ENCODE peak calls at places on chromosomes 13 and 19, in seven cellular contexts. One of them, this sample, is unnamed.

GRCh38 chr13:38628554-38628953 is 58.3 kb upstream of the FREM2 start:
- DNase-seq in cardiac fibroblast: no peak
- DNase-seq in heart left ventricle: no peak
- DNase-seq in omental fat pad: no peak
- DNase-seq in retinal pigment epithelial cell: no peak
- DNase-seq in astrocyte of the cerebellum: no peak
- DNase-seq in cardiac muscle cell: no peak
- DNase-seq in this sample: no peak

GRCh38 chr13:71513414-71514063 is 353.5 kb downstream of the DACH1 start:
- DNase-seq in cardiac fibroblast: no peak
- DNase-seq in heart left ventricle: no peak
- DNase-seq in omental fat pad: no peak
- DNase-seq in retinal pigment epithelial cell: no peak
- DNase-seq in astrocyte of the cerebellum: no peak
- DNase-seq in cardiac muscle cell: no peak
- DNase-seq in this sample: no peak

GRCh38 chr19:16180611-16181010 is 4.6 kb upstream of the FAM32A start:
- DNase-seq in cardiac fibroblast: peak
- DNase-seq in heart left ventricle: no peak
- DNase-seq in omental fat pad: no peak
- DNase-seq in retinal pigment epithelial cell: peak
- DNase-seq in astrocyte of the cerebellum: no peak
- DNase-seq in cardiac muscle cell: no peak
- DNase-seq in this sample: no peak

GRCh38 chr13:111219950-111220349 is 100.5 kb upstream of the TEX29 start:
- DNase-seq in cardiac fibroblast: no peak
- DNase-seq in heart left ventricle: no peak
- DNase-seq in omental fat pad: no peak
- DNase-seq in retinal pigment epithelial cell: no peak
- DNase-seq in astrocyte of the cerebellum: no peak
- DNase-seq in cardiac muscle cell: no peak
- DNase-seq in this sample: no peak

GRCh38 chr19:38203197-38203596 is 20.8 kb downstream of the DPF1 start:
- DNase-seq in cardiac fibroblast: no peak
- DNase-seq in heart left ventricle: no peak
- DNase-seq in omental fat pad: no peak
- DNase-seq in retinal pigment epithelial cell: no peak
- DNase-seq in astrocyte of the cerebellum: no peak
- DNase-seq in cardiac muscle cell: no peak
- DNase-seq in this sample: no peak

GRCh38 chr19:39568604-39569003 is 28.6 kb upstream of the EID2 start:
- DNase-seq in cardiac fibroblast: no peak
- DNase-seq in heart left ventricle: no peak
- DNase-seq in omental fat pad: no peak
- DNase-seq in retinal pigment epithelial cell: no peak
- DNase-seq in astrocyte of the cerebellum: no peak
- DNase-seq in cardiac muscle cell: no peak
- DNase-seq in this sample: no peak

GRCh38 chr13:84834201-84834600 is 951.9 kb upstream of the SLITRK1 start:
- DNase-seq in cardiac fibroblast: no peak
- DNase-seq in heart left ventricle: no peak
- DNase-seq in omental fat pad: no peak
- DNase-seq in retinal pigment epithelial cell: no peak
- DNase-seq in astrocyte of the cerebellum: no peak
- DNase-seq in cardiac muscle cell: no peak
- DNase-seq in this sample: no peak

GRCh38 chr19:1052349-1052967 is 12.6 kb downstream of the ABCA7 start:
- DNase-seq in cardiac fibroblast: no peak
- DNase-seq in heart left ventricle: no peak
- DNase-seq in omental fat pad: no peak
- DNase-seq in retinal pigment epithelial cell: no peak
- DNase-seq in astrocyte of the cerebellum: no peak
- DNase-seq in cardiac muscle cell: no peak
- DNase-seq in this sample: no peak

GRCh38 chr19:19505669-19506326 is 9.6 kb downstream of the TSSK6 start:
- DNase-seq in cardiac fibroblast: no peak
- DNase-seq in heart left ventricle: no peak
- DNase-seq in omental fat pad: no peak
- DNase-seq in retinal pigment epithelial cell: no peak
- DNase-seq in astrocyte of the cerebellum: no peak
- DNase-seq in cardiac muscle cell: no peak
- DNase-seq in this sample: no peak

GRCh38 chr13:30114586-30115256 is 192.6 kb downstream of the KATNAL1 start:
- DNase-seq in cardiac fibroblast: peak
- DNase-seq in heart left ventricle: peak
- DNase-seq in omental fat pad: peak
- DNase-seq in retinal pigment epithelial cell: peak
- DNase-seq in astrocyte of the cerebellum: peak
- DNase-seq in cardiac muscle cell: peak
- DNase-seq in this sample: peak

GRCh38 chr13:35732565-35732964 is 256.1 kb upstream of the MAB21L1 start:
- DNase-seq in cardiac fibroblast: no peak
- DNase-seq in heart left ventricle: no peak
- DNase-seq in omental fat pad: no peak
- DNase-seq in retinal pigment epithelial cell: no peak
- DNase-seq in astrocyte of the cerebellum: no peak
- DNase-seq in cardiac muscle cell: no peak
- DNase-seq in this sample: no peak

GRCh38 chr19:50030225-50030624 is 4.4 kb downstream of the ZNF473 start:
- DNase-seq in cardiac fibroblast: no peak
- DNase-seq in heart left ventricle: no peak
- DNase-seq in omental fat pad: no peak
- DNase-seq in retinal pigment epithelial cell: no peak
- DNase-seq in astrocyte of the cerebellum: no peak
- DNase-seq in cardiac muscle cell: no peak
- DNase-seq in this sample: no peak

GRCh38 chr13:44629465-44630183 is 53.5 kb upstream of the TSC22D1 start:
- DNase-seq in cardiac fibroblast: peak
- DNase-seq in heart left ventricle: no peak
- DNase-seq in omental fat pad: no peak
- DNase-seq in retinal pigment epithelial cell: peak
- DNase-seq in astrocyte of the cerebellum: peak
- DNase-seq in cardiac muscle cell: no peak
- DNase-seq in this sample: no peak

GRCh38 chr19:10789876-10790275 is 46.1 kb downstream of the TMED1 start:
- DNase-seq in cardiac fibroblast: no peak
- DNase-seq in heart left ventricle: no peak
- DNase-seq in omental fat pad: no peak
- DNase-seq in retinal pigment epithelial cell: no peak
- DNase-seq in astrocyte of the cerebellum: no peak
- DNase-seq in cardiac muscle cell: no peak
- DNase-seq in this sample: no peak

GRCh38 chr13:74883834-74884233 is 598.1 kb downstream of the TBC1D4 start:
- DNase-seq in cardiac fibroblast: peak
- DNase-seq in heart left ventricle: no peak
- DNase-seq in omental fat pad: no peak
- DNase-seq in retinal pigment epithelial cell: no peak
- DNase-seq in astrocyte of the cerebellum: no peak
- DNase-seq in cardiac muscle cell: no peak
- DNase-seq in this sample: no peak
- TF ChIP-seq CTCF in cardiac fibroblast: peak
- TF ChIP-seq CTCF in heart left ventricle: no peak
- TF ChIP-seq CTCF in omental fat pad: no peak
- TF ChIP-seq CTCF in retinal pigment epithelial cell: peak
- TF ChIP-seq CTCF in astrocyte of the cerebellum: no peak
- TF ChIP-seq CTCF in cardiac muscle cell: peak
- TF ChIP-seq CTCF in this sample: no peak

DNA sequence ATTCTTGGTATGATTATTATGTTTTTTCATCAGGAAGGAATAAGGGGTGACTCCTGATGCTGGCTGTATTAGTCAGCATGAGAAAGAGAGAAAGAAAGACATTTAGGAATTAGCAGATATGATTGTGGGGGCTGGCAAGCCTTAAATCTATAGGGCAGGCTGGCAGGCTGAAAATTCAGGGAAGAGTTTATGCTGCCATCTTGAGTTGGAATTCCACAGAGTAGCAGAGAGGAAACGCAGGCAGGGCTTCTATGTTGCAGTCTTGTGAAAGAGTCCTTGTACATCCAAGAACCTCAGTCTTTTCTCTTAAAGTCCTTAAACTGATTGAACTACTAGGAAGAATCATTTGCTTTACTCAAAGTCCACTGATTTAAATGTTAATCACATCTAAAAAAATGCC is 262.7 kb upstream of the SLC10A2 start:
- DNase-seq in cardiac fibroblast: peak
- DNase-seq in heart left ventricle: no peak
- DNase-seq in omental fat pad: no peak
- DNase-seq in retinal pigment epithelial cell: no peak
- DNase-seq in astrocyte of the cerebellum: no peak
- DNase-seq in cardiac muscle cell: no peak
- DNase-seq in this sample: no peak
- TF ChIP-seq CTCF in cardiac fibroblast: no peak
- TF ChIP-seq CTCF in heart left ventricle: no peak
- TF ChIP-seq CTCF in omental fat pad: no peak
- TF ChIP-seq CTCF in retinal pigment epithelial cell: no peak
- TF ChIP-seq CTCF in astrocyte of the cerebellum: no peak
- TF ChIP-seq CTCF in cardiac muscle cell: no peak
- TF ChIP-seq CTCF in this sample: no peak

DNA sequence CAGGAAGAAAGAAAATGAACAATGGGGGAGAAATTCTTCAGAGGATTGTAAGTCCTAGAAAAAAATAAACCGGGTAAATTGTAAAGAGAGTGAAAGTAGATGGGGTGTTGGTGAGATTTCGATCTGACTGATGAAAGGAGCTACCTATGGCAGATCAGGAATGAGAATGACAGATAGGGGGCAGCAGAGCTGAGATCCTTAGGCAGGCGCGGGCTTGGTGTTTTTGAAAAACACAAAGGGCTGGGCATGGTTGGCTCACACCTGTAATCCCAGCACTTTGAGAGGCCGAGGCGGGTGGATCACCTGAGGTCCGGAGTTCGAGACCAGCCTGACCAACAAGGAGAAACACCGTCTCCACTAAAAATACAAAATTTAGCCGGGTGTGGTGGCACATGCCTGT is 1468.6 kb upstream of the SLC10A2 start:
- DNase-seq in cardiac fibroblast: no peak
- DNase-seq in heart left ventricle: no peak
- DNase-seq in omental fat pad: no peak
- DNase-seq in retinal pigment epithelial cell: no peak
- DNase-seq in astrocyte of the cerebellum: no peak
- DNase-seq in cardiac muscle cell: no peak
- DNase-seq in this sample: no peak
- TF ChIP-seq CTCF in cardiac fibroblast: no peak
- TF ChIP-seq CTCF in heart left ventricle: no peak
- TF ChIP-seq CTCF in omental fat pad: no peak
- TF ChIP-seq CTCF in retinal pigment epithelial cell: peak
- TF ChIP-seq CTCF in astrocyte of the cerebellum: no peak
- TF ChIP-seq CTCF in cardiac muscle cell: no peak
- TF ChIP-seq CTCF in this sample: no peak

DNA sequence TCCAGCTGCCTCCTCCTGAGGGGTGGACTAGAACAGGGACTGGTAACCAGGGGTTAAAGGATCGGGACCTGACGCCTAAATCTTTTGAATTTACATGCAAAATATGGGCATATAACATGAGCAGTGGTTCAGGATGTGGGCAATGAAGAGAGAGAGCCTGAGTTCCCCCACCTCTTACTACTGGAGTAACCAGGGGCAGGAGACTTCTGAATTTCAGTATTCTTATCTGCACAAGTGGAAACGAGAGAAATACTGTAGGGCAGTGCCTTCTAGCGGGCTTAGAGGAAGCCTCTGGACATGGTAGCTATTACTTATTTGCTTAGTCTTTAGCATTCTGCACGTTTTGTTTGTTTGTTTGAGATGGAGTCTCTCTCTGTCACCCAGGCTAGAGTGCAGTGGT is 26.3 kb downstream of the BCAT2 start:
- DNase-seq in cardiac fibroblast: peak
- DNase-seq in heart left ventricle: no peak
- DNase-seq in omental fat pad: no peak
- DNase-seq in retinal pigment epithelial cell: no peak
- DNase-seq in astrocyte of the cerebellum: no peak
- DNase-seq in cardiac muscle cell: peak
- DNase-seq in this sample: no peak
- TF ChIP-seq CTCF in cardiac fibroblast: no peak
- TF ChIP-seq CTCF in heart left ventricle: no peak
- TF ChIP-seq CTCF in omental fat pad: no peak
- TF ChIP-seq CTCF in retinal pigment epithelial cell: no peak
- TF ChIP-seq CTCF in astrocyte of the cerebellum: no peak
- TF ChIP-seq CTCF in cardiac muscle cell: peak
- TF ChIP-seq CTCF in this sample: no peak

This sample was measured in CD4-positive, alpha-beta T cell.